ENCODE peak calls at places on chromosomes 7 and 10, in four cellular contexts. F is K562, A is HepG2, Y is GM12878. B is an unnamed sample.

GRCh38 chr10:31604141-31604540 is 285.1 kb downstream of the ZEB1 start:
- DNase-seq in A (no peak), Y (no peak), F (no peak), B (no peak)

GRCh38 chr10:116796469-116796868 is 52.8 kb upstream of the ENO4 start:
- DNase-seq in A (no peak), F (no peak), Y (no peak), B (no peak)

GRCh38 chr7:45686441-45687184 is 112.4 kb downstream of the ADCY1 start:
- DNase-seq in F (no peak), A (no peak), Y (no peak), B (no peak)

GRCh38 chr7:108630002-108630401 is 60.3 kb downstream of the DNAJB9 start:
- DNase-seq in A (no peak), F (no peak), Y (no peak), B (no peak)

GRCh38 chr10:121644501-121644900 is 46.3 kb upstream of the FGFR2 start:
- DNase-seq in A (no peak), F (no peak), Y (no peak), B (no peak)

GRCh38 chr7:100584677-100585510 is 1.0 kb downstream of the LRCH4 start:
- DNase-seq in Y (no peak), A (peak; percentile 35), F (peak; percentile 73), B (no peak)

GRCh38 chr10:110783509-110784103 is 88.1 kb upstream of the PDCD4 start:
- DNase-seq in F (no peak), Y (no peak), A (no peak), B (no peak)

GRCh38 chr10:34885901-34886300 is 70.8 kb upstream of the PARD3 start:
- DNase-seq in F (no peak), Y (no peak), A (no peak), B (no peak)

GRCh38 chr7:126222782-126223181 is 1030.0 kb downstream of the GRM8 start:
- DNase-seq in Y (no peak), F (no peak), A (no peak), B (no peak)

GRCh38 chr7:84701524-84702306 is 485.1 kb downstream of the SEMA3D start:
- DNase-seq in A (peak; percentile 12), Y (no peak), F (peak; percentile 9), B (peak; percentile 94)

GRCh38 chr7:101586971-101587370 is 42.1 kb downstream of the MYL10 start:
- DNase-seq in Y (no peak), F (no peak), A (no peak), B (no peak)

GRCh38 chr7:69598487-69599148 is 343 bp downstream of the AUTS2 start:
- DNase-seq in A (no peak), Y (no peak), F (no peak), B (no peak)

GRCh38 chr10:34647157-34647556 is 167.9 kb downstream of the PARD3 start:
- DNase-seq in Y (no peak), A (peak; percentile 36), F (no peak), B (no peak)

GRCh38 chr7:41576176-41576575 is 126.7 kb downstream of the INHBA start:
- DNase-seq in A (no peak), Y (no peak), F (no peak), B (no peak)

GRCh38 chr10:130763071-130763470 is 548.5 kb downstream of the TCERG1L start:
- DNase-seq in F (no peak), A (no peak), Y (no peak), B (no peak)

GRCh38 chr7:14596421-14596820 is 306.1 kb downstream of the DGKB start:
- DNase-seq in A (no peak), F (no peak), Y (no peak), B (no peak)

GRCh38 chr7:44602576-44602910 is 3.9 kb upstream of the OGDH start:
- DNase-seq in Y (no peak), F (no peak), A (no peak), B (no peak)

GRCh38 chr7:2819161-2819953 is 24.8 kb downstream of the GNA12 start:
- DNase-seq in F (no peak), A (no peak), Y (no peak), B (no peak)

GRCh38 chr7:107982463-107982862 is 20.5 kb downstream of the LAMB1 start:
- DNase-seq in F (no peak), A (no peak), Y (no peak), B (no peak)

GRCh38 chr10:6046458-6047325 is 15.5 kb downstream of the IL2RA start:
- DNase-seq in Y (no peak), A (no peak), F (no peak), B (no peak)

GRCh38 chr7:114819629-114820362 is 102.1 kb upstream of the MDFIC start:
- DNase-seq in Y (no peak), A (peak; percentile 4), F (no peak), B (peak; percentile 69)

GRCh38 chr10:12929381-12929780 is 72.1 kb downstream of the CCDC3 start:
- DNase-seq in F (no peak), A (no peak), Y (no peak), B (no peak)

GRCh38 chr7:44972562-44972961 is 6.3 kb downstream of the MYO1G start:
- DNase-seq in A (no peak), F (no peak), Y (no peak), B (no peak)

GRCh38 chr10:18290651-18291313 is 150.6 kb downstream of the CACNB2 start:
- DNase-seq in F (no peak), A (no peak), Y (no peak), B (no peak)

GRCh38 chr7:81210092-81211064 is 291.5 kb upstream of the SEMA3C start:
- DNase-seq in Y (no peak), A (no peak), F (no peak), B (no peak)

GRCh38 chr10:103480521-103480920 is 1.5 kb upstream of the CALHM3 start:
- DNase-seq in A (no peak), Y (no peak), F (no peak), B (no peak)

GRCh38 chr10:75024971-75025523 is 86.4 kb upstream of the SAMD8 start:
- DNase-seq in F (no peak), A (no peak), Y (no peak), B (no peak)

GRCh38 chr7:1054438-1055083 is 10.2 kb downstream of the GPR146 start:
- DNase-seq in A (no peak), F (no peak), Y (no peak), B (no peak)

GRCh38 chr10:54796876-54797275 is 4.2 kb downstream of the PCDH15 start:
- DNase-seq in F (no peak), Y (no peak), A (no peak), B (no peak)

GRCh38 chr7:147415991-147416390 is 1174.6 kb upstream of the C7orf33 start:
- DNase-seq in F (no peak), A (no peak), Y (no peak), B (no peak)

GRCh38 chr7:1124164-1124563 is 35.8 kb downstream of the ZFAND2A start:
- DNase-seq in A (no peak), Y (no peak), F (no peak), B (no peak)

GRCh38 chr7:112449353-112449752 is 907 bp upstream of the IFRD1 start:
- DNase-seq in Y (no peak), F (peak; percentile 47), A (peak; percentile 60), B (peak; percentile 59)

GRCh38 chr10:68705548-68705947 is 15.5 kb upstream of the CCAR1 start:
- DNase-seq in F (no peak), Y (no peak), A (no peak), B (no peak)

GRCh38 chr7:636396-636795 is 90.1 kb upstream of the DNAAF5 start:
- DNase-seq in F (peak; percentile 68), Y (no peak), A (peak; percentile 12), B (peak; percentile 65)

GRCh38 chr7:24318326-24318725 is 34.3 kb downstream of the NPY start:
- DNase-seq in A (no peak), F (peak; percentile 21), Y (no peak), B (peak; percentile 15)

GRCh38 chr10:78508955-78509354 is 475.3 kb downstream of the RPS24 start:
- DNase-seq in A (no peak), Y (no peak), F (no peak), B (no peak)
- TF ChIP-seq SRF in A (no peak), Y (no peak), F (no peak), B (no peak)

DNA sequence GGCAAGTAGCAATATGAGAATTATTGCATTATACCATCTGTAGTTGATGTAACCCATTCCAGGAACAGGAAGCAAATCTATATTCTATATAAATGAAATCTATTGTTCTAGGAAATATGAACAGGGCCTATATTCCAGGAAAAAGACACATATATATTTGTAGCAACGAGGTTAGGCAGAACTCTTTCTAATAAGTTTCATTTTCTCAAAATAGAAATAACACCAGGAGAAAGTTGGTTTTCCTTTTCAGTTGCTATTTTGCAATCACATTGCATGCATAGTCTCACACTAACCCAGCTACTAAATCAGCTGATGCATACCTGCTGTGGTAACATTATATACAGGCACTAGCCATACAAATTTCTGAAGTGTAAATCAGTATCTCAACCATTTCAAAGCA is 6.2 kb upstream of the IFIT2 start:
- DNase-seq in Y (no peak), A (no peak), F (no peak), B (no peak)
- TF ChIP-seq ZBTB33 in Y (no peak), A (no peak), F (no peak), B (no peak)

GRCh38 chr10:4693967-4694366 is 132.0 kb upstream of the AKR1E2 start:
- DNase-seq in Y (no peak), F (no peak), A (no peak), B (no peak)
- TF ChIP-seq SRF in Y (no peak), F (no peak), A (no peak), B (no peak)

GRCh38 chr10:85319150-85319549 is 990.8 kb downstream of the CCSER2 start:
- DNase-seq in Y (no peak), A (no peak), F (no peak), B (no peak)
- TF ChIP-seq ZBTB33 in Y (no peak), A (no peak), F (no peak), B (no peak)

DNA sequence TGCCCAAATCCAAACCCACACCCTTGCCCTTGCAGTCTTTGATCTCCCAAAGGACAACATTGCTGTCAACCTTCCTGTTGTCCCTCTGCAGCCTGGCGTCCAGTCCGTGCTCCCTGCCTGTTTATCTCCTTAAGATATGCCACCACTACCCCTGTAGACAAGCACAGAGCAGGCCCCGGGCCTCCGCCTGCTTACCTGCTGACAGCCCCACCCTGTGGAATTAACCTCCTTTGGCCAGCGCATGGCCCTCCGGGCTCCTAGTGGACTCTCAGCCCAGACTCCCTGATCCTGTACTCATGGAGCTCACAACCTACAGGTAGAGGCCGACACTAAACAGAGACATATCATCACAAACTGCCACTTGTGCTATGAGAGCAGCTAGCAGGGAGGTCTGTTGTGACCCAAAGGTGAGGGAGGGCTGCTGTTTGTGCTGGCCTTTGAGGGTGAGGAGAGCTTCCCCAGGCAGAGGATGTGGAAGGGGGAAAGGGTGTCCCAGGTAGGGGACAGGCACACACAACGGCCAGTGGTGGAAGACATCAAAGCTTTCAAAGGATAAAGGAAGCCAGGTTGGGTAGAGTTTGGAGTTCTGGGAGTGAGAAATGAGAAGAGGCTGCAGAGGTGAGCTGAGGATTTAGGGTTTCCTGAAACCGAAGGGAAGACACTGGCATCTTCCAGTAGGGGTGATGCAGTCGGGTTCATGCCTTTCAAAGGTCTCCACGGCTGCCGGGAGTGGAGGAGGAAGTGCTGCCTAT is 174.5 kb upstream of the ZMIZ1 start:
- DNase-seq in F (no peak), Y (no peak), A (no peak), B (no peak)
- TF ChIP-seq SRF in F (no peak), Y (no peak), A (no peak), B (no peak)

DNA sequence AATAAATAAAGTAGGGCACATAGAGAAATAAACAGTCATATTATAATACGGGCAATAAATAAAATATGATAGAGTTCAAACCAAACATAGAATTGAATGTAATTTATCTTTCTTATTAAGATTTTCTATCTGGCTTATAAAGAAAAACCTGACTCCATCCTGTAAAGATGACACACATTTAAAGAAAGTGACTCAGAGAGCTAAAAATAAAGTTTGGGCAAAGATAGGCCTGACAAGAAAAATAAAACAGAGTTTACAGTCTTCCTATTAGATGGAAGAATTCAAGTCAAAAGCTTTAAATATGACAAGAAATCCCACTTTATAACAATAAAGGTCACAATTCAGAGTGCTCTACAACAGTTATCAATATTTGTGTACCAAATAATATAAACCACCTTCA is 580.6 kb downstream of the PHTF2 start:
- DNase-seq in Y (no peak), F (no peak), A (no peak), B (no peak)
- TF ChIP-seq ZBTB33 in Y (no peak), F (no peak), A (no peak), B (no peak)